ENCODE peak calls at places on chromosomes 12 and 14, in five cellular contexts. One of them, this sample, is unnamed.

GRCh38 chr12:115755752-115756140 is 521.7 kb downstream of the MED13L start:
- DNase-seq in psoas muscle: no peak
- DNase-seq in pancreas: no peak
- DNase-seq in IMR-90: no peak
- DNase-seq in Peyer's patch: no peak
- DNase-seq in this sample: no peak

GRCh38 chr12:53096761-53097160 is 706 bp upstream of the IGFBP6 start:
- DNase-seq in psoas muscle: no peak
- DNase-seq in pancreas: no peak
- DNase-seq in IMR-90: no peak
- DNase-seq in Peyer's patch: no peak
- DNase-seq in this sample: peak; percentile 43

GRCh38 chr14:86935241-86935640 is 1057.7 kb downstream of the GALC start:
- DNase-seq in psoas muscle: no peak
- DNase-seq in pancreas: no peak
- DNase-seq in IMR-90: peak; percentile 61
- DNase-seq in Peyer's patch: no peak
- DNase-seq in this sample: no peak

GRCh38 chr14:44795725-44796124 is 166.0 kb downstream of the KLHL28 start:
- DNase-seq in psoas muscle: no peak
- DNase-seq in pancreas: no peak
- DNase-seq in IMR-90: peak; percentile 10
- DNase-seq in Peyer's patch: no peak
- DNase-seq in this sample: no peak

GRCh38 chr12:106358410-106359241 is 1.1 kb downstream of the POLR3B start:
- DNase-seq in psoas muscle: peak; percentile 56
- DNase-seq in pancreas: no peak
- DNase-seq in IMR-90: peak; percentile 82
- DNase-seq in Peyer's patch: no peak
- DNase-seq in this sample: peak; percentile 67

GRCh38 chr14:101954501-101954900 is 9.9 kb upstream of the DYNC1H1 start:
- DNase-seq in psoas muscle: no peak
- DNase-seq in pancreas: no peak
- DNase-seq in IMR-90: no peak
- DNase-seq in Peyer's patch: no peak
- DNase-seq in this sample: peak; percentile 7

GRCh38 chr14:61652526-61653262 is 42.6 kb upstream of the HIF1A start:
- DNase-seq in psoas muscle: no peak
- DNase-seq in pancreas: no peak
- DNase-seq in IMR-90: no peak
- DNase-seq in Peyer's patch: no peak
- DNase-seq in this sample: no peak

GRCh38 chr12:98416845-98417244 is 98.5 kb upstream of the TMPO start:
- DNase-seq in psoas muscle: no peak
- DNase-seq in pancreas: no peak
- DNase-seq in IMR-90: peak; percentile 57
- DNase-seq in Peyer's patch: no peak
- DNase-seq in this sample: no peak

GRCh38 chr14:91413547-91414474 is 3.8 kb downstream of the CCDC88C start:
- DNase-seq in psoas muscle: no peak
- DNase-seq in pancreas: peak; percentile 95
- DNase-seq in IMR-90: no peak
- DNase-seq in Peyer's patch: peak; percentile 75
- DNase-seq in this sample: no peak

GRCh38 chr14:40410708-40411107 is 978.5 kb upstream of the FBXO33 start:
- DNase-seq in psoas muscle: no peak
- DNase-seq in pancreas: no peak
- DNase-seq in IMR-90: no peak
- DNase-seq in Peyer's patch: no peak
- DNase-seq in this sample: no peak

GRCh38 chr14:51441001-51441400 is 201.0 kb downstream of the TMX1 start:
- DNase-seq in psoas muscle: no peak
- DNase-seq in pancreas: no peak
- DNase-seq in IMR-90: no peak
- DNase-seq in Peyer's patch: no peak
- DNase-seq in this sample: no peak

GRCh38 chr12:130831246-130831645 is 7.8 kb downstream of the STX2 start:
- DNase-seq in psoas muscle: no peak
- DNase-seq in pancreas: no peak
- DNase-seq in IMR-90: no peak
- DNase-seq in Peyer's patch: no peak
- DNase-seq in this sample: no peak

GRCh38 chr12:96465896-96466295 is 23.5 kb upstream of the CFAP54 start:
- DNase-seq in psoas muscle: no peak
- DNase-seq in pancreas: no peak
- DNase-seq in IMR-90: no peak
- DNase-seq in Peyer's patch: no peak
- DNase-seq in this sample: no peak

GRCh38 chr14:77830692-77831091 is 30.8 kb downstream of the ADCK1 start:
- DNase-seq in psoas muscle: no peak
- DNase-seq in pancreas: no peak
- DNase-seq in IMR-90: no peak
- DNase-seq in Peyer's patch: no peak
- DNase-seq in this sample: no peak

GRCh38 chr12:57802607-57803006 is 15.9 kb downstream of the AVIL start:
- DNase-seq in psoas muscle: no peak
- DNase-seq in pancreas: no peak
- DNase-seq in IMR-90: no peak
- DNase-seq in Peyer's patch: no peak
- DNase-seq in this sample: no peak

GRCh38 chr12:57807285-57807684 is 11.2 kb downstream of the AVIL start:
- DNase-seq in psoas muscle: no peak
- DNase-seq in pancreas: no peak
- DNase-seq in IMR-90: no peak
- DNase-seq in Peyer's patch: no peak
- DNase-seq in this sample: no peak

GRCh38 chr12:57806677-57807076 is 11.9 kb downstream of the AVIL start:
- DNase-seq in psoas muscle: no peak
- DNase-seq in pancreas: no peak
- DNase-seq in IMR-90: no peak
- DNase-seq in Peyer's patch: no peak
- DNase-seq in this sample: no peak

GRCh38 chr12:57800965-57801364 is 17.6 kb downstream of the AVIL start:
- DNase-seq in psoas muscle: no peak
- DNase-seq in pancreas: no peak
- DNase-seq in IMR-90: no peak
- DNase-seq in Peyer's patch: no peak
- DNase-seq in this sample: no peak

DNA sequence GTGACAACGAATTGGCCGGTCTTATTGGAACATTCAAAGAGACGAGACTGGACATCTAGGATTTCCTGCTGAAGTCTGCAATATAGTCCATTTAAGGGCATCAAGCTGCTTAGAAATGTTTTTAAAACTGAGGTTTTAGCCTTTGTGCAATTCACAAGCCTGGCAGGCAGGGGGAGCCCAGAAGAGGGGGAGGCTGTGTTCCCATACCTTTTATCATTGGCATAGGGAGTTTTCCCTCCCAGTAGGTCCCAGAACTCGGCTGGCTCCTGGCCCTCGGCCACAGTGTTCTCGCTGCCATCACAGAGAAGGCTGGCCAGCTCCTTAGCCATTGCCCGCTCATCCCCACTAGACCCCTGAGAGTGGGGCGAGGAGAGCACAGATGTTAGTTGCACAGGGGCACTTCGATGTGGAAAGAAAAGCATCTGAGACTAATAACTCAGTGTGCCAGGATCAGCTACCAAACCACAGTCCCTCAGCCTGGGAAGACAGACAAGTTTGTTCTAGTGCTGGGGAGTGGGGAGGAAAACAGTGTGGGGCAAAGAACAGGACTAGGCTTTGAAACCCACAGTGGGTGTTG is 15.1 kb downstream of the AVIL start:
- DNase-seq in psoas muscle: no peak
- DNase-seq in pancreas: peak; percentile 78
- DNase-seq in IMR-90: peak; percentile 42
- DNase-seq in Peyer's patch: no peak
- DNase-seq in this sample: peak; percentile 53
- H3K27ac ChIP-seq in psoas muscle: no peak overlapping the region
- H3K27ac ChIP-seq in pancreas: no peak overlapping the region
- H3K27ac ChIP-seq in IMR-90: no peak overlapping the region
- H3K27ac ChIP-seq in Peyer's patch: no peak overlapping the region
- H3K27ac ChIP-seq in this sample: no peak overlapping the region

DNA sequence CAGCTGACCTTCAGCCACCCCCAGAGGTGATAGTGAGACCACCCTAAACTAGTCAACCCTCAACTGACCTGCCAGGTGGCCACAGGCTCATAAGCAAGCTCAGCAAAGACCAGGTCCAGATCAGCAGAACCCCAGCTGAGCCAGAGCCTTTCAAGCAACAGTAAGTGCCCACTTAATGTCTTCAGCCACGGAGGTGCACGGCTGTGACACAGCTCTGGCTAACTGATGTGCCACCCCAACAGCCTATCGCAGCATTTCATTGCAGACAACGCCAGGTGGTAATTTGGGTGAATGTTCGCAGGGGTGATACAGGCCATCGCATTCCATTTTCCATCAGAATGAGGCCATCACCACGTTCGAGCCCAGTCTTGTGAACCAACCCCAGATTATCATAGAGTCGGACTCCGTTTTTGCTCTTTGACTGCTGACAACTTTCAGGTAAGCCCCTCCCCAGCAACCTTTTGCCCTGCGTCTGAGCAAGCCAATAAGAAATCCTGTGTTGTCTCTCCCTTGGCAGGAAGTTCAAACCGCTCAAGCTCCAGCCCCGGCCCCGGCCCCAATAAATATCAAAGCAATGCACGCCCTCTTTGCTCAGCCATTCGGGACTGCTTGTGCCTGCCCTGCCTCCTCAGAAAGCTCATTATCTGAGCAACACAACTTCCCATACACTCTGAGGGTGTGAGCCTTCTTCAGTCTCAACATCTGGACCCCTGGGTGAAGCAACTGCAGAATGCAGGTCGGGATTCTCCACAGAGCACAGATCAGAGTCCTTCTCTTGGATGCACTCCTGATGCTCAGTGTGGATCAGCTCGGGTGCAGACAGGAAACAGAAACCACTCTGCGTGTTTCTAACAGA is 44.4 kb downstream of the JAG2 start:
- DNase-seq in psoas muscle: no peak
- DNase-seq in pancreas: no peak
- DNase-seq in IMR-90: no peak
- DNase-seq in Peyer's patch: peak; percentile 84
- DNase-seq in this sample: no peak
- H3K27me3 ChIP-seq in psoas muscle: peaks cover 7% of the 10 kb centered on the region
- H3K27me3 ChIP-seq in pancreas: no peaks in the 10 kb centered on the region
- H3K27me3 ChIP-seq in IMR-90: peaks cover 55% of the 10 kb centered on the region
- H3K27me3 ChIP-seq in Peyer's patch: no peaks in the 10 kb centered on the region
- H3K27me3 ChIP-seq in this sample: no peaks in the 10 kb centered on the region

GRCh38 chr14:22558221-22558913 is 30.7 kb downstream of the DAD1 start:
- DNase-seq in psoas muscle: no peak
- DNase-seq in pancreas: no peak
- DNase-seq in IMR-90: no peak
- DNase-seq in Peyer's patch: no peak
- DNase-seq in this sample: no peak
- H3K4me1 ChIP-seq in psoas muscle: peaks cover 11% of the 10 kb centered on the region
- H3K4me1 ChIP-seq in pancreas: peaks cover 26% of the 10 kb centered on the region
- H3K4me1 ChIP-seq in IMR-90: peaks cover 13% of the 10 kb centered on the region
- H3K4me1 ChIP-seq in Peyer's patch: no peaks in the 10 kb centered on the region
- H3K4me1 ChIP-seq in this sample: no peaks in the 10 kb centered on the region

DNA sequence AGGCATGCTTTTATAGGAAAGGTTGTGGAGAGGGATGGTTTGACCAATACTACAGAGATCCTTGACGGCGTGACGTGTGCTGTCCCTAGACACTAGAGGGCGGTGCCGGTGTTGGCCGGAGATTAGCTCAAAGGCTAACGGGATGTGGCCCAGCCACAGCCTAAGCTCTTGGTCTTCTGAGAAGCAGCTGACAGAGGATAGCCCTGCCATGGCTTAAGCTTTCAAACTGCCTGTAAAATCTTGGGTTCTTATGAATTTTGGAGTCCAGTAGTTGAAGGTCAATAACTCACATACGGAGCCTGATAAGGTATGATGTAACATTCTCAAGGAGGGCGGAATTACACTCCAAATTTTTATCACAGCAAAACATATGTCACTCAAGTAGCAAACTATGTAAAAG is 515.7 kb upstream of the ATXN7L3B start:
- DNase-seq in psoas muscle: peak; percentile 20
- DNase-seq in pancreas: peak; percentile 65
- DNase-seq in IMR-90: no peak
- DNase-seq in Peyer's patch: no peak
- DNase-seq in this sample: peak; percentile 76
- H3K27ac ChIP-seq in psoas muscle: no peak overlapping the region
- H3K27ac ChIP-seq in pancreas: no peak overlapping the region
- H3K27ac ChIP-seq in IMR-90: no peak overlapping the region
- H3K27ac ChIP-seq in Peyer's patch: no peak overlapping the region
- H3K27ac ChIP-seq in this sample: no peak overlapping the region

GRCh38 chr12:122203301-122203967 is at the start of gene B3GNT4:
- DNase-seq in psoas muscle: peak; percentile 56
- DNase-seq in pancreas: peak; percentile 88
- DNase-seq in IMR-90: peak; percentile 26
- DNase-seq in Peyer's patch: peak; percentile 82
- DNase-seq in this sample: no peak

GRCh38 chr12:122201381-122201780 is 2.1 kb upstream of the B3GNT4 start:
- DNase-seq in psoas muscle: no peak
- DNase-seq in pancreas: no peak
- DNase-seq in IMR-90: no peak
- DNase-seq in Peyer's patch: no peak
- DNase-seq in this sample: no peak

GRCh38 chr12:122200541-122201175 is 2.9 kb upstream of the B3GNT4 start:
- DNase-seq in psoas muscle: no peak
- DNase-seq in pancreas: peak; percentile 57
- DNase-seq in IMR-90: no peak
- DNase-seq in Peyer's patch: no peak
- DNase-seq in this sample: no peak

GRCh38 chr12:122203968-122204828 is 689 bp downstream of the B3GNT4 start:
- DNase-seq in psoas muscle: no peak
- DNase-seq in pancreas: peak; percentile 74
- DNase-seq in IMR-90: no peak
- DNase-seq in Peyer's patch: no peak
- DNase-seq in this sample: no peak

DNA sequence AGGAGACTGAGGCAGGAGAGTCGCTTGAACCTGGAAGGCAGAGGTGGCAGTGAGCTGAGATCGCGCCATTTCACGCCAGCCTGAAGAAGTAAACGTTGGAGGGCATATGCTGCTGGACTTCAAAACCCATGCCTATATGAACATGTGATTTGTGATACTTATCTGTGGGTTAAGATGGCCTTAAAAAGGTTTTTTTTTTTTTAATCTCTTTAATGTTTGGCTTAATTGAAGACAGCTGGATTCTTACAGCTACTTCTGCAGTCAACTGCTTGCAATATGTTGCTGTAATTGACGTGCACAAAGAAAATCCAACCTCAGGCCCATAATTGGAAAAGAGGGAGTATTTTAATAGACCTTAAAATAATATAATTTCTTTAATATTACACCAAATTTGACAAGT is 1.5 kb upstream of the B3GNT4 start:
- DNase-seq in psoas muscle: no peak
- DNase-seq in pancreas: no peak
- DNase-seq in IMR-90: no peak
- DNase-seq in Peyer's patch: no peak
- DNase-seq in this sample: no peak
- H3K27me3 ChIP-seq in psoas muscle: peaks cover 23% of the 10 kb centered on the region
- H3K27me3 ChIP-seq in pancreas: no peaks in the 10 kb centered on the region
- H3K27me3 ChIP-seq in IMR-90: peaks cover 22% of the 10 kb centered on the region
- H3K27me3 ChIP-seq in Peyer's patch: peaks cover 18% of the 10 kb centered on the region
- H3K27me3 ChIP-seq in this sample: peaks cover 29% of the 10 kb centered on the region

GRCh38 chr12:9707356-9707755 is 25.5 kb downstream of the CLECL1 start:
- DNase-seq in psoas muscle: no peak
- DNase-seq in pancreas: no peak
- DNase-seq in IMR-90: no peak
- DNase-seq in Peyer's patch: no peak
- DNase-seq in this sample: no peak
- H3K4me1 ChIP-seq in psoas muscle: no peaks in the 10 kb centered on the region
- H3K4me1 ChIP-seq in pancreas: no peaks in the 10 kb centered on the region
- H3K4me1 ChIP-seq in IMR-90: no peaks in the 10 kb centered on the region
- H3K4me1 ChIP-seq in Peyer's patch: no peaks in the 10 kb centered on the region
- H3K4me1 ChIP-seq in this sample: no peaks in the 10 kb centered on the region

This sample was measured in adrenal gland.